ENCODE peak calls at places on chromosomes 7 and 10, in eight cellular contexts. L is T-helper 1 cell; X is CD8-positive, alpha-beta memory T cell; N is mammary epithelial cell; R is T-cell; K is GM12891; A is ACHN; D is colonic mucosa. F is an unnamed sample.

GRCh38 chr10:116472874-116473273 is 45.2 kb downstream of the PNLIPRP3 start:
- DNase-seq in K (no peak), R (no peak), L (no peak), A (no peak), X (no peak), N (peak; percentile 13), D (no peak), F (no peak)

GRCh38 chr10:25725917-25726716 is 207.9 kb upstream of the MYO3A start:
- DNase-seq in K (peak; percentile 20), A (peak; percentile 56), L (peak; percentile 22), N (peak; percentile 32), X (no peak), D (peak; percentile 36), R (no peak), F (peak; percentile 59)

GRCh38 chr10:129605986-129606518 is 139.0 kb downstream of the MGMT start:
- DNase-seq in A (no peak), N (no peak), K (no peak), X (no peak), L (no peak), D (no peak), R (no peak), F (peak; percentile 7)

GRCh38 chr10:103693070-103693811 is 162.1 kb downstream of the SH3PXD2A start:
- DNase-seq in X (peak; percentile 31), N (no peak), A (no peak), K (peak; percentile 60), R (peak; percentile 25), L (peak; percentile 33), D (peak; percentile 57), F (peak; percentile 43)

GRCh38 chr7:121372376-121373024 is 23.6 kb downstream of the FAM3C start:
- DNase-seq in K (no peak), L (peak; percentile 30), R (no peak), X (no peak), D (no peak), A (no peak), N (no peak), F (no peak)

GRCh38 chr7:7323352-7323751 is 141.0 kb downstream of the C1GALT1 start:
- DNase-seq in L (no peak), N (no peak), X (no peak), D (no peak), R (no peak), A (peak; percentile 70), K (no peak), F (no peak)

GRCh38 chr7:4745971-4746919 is 29.2 kb upstream of the AP5Z1 start:
- DNase-seq in X (peak; percentile 22), N (peak; percentile 72), L (peak; percentile 79), K (no peak), D (peak; percentile 67), R (no peak), A (peak; percentile 90), F (peak; percentile 47)

GRCh38 chr10:106493166-106493565 is 671.3 kb downstream of the SORCS1 start:
- DNase-seq in X (no peak), D (no peak), R (no peak), L (no peak), N (no peak), K (no peak), A (no peak), F (no peak)

GRCh38 chr7:76302299-76303056 is at the start of gene HSPB1:
- DNase-seq in A (peak; percentile 91), N (peak; percentile 95), X (peak; percentile 45), L (peak; percentile 55), K (peak; percentile 82), D (peak; percentile 96), R (peak; percentile 46), F (peak; percentile 98)

GRCh38 chr7:132755538-132756481 is 179.5 kb upstream of the PLXNA4 start:
- DNase-seq in A (no peak), D (no peak), L (no peak), K (no peak), N (peak; percentile 7), R (no peak), X (no peak), F (peak; percentile 54)

GRCh38 chr10:70410608-70411007 is 6.7 kb downstream of the EIF4EBP2 start:
- DNase-seq in K (no peak), L (no peak), R (no peak), N (no peak), A (no peak), D (no peak), X (no peak), F (no peak)

GRCh38 chr10:7826971-7827370 is 8.7 kb downstream of the TAF3 start:
- DNase-seq in N (peak; percentile 40), D (no peak), K (no peak), R (no peak), L (no peak), X (no peak), A (peak; percentile 67), F (peak; percentile 86)

GRCh38 chr10:126062132-126063032 is 166.0 kb downstream of the FANK1 start:
- DNase-seq in R (no peak), K (no peak), D (peak; percentile 69), X (no peak), L (no peak), A (peak; percentile 96), N (peak; percentile 97), F (peak; percentile 76)

GRCh38 chr7:142669074-142669654 is 80.1 kb upstream of the PRSS1 start:
- DNase-seq in K (no peak), D (no peak), R (no peak), L (peak; percentile 16), A (peak; percentile 49), N (peak; percentile 4), X (peak; percentile 20), F (no peak)

GRCh38 chr7:33399528-33400213 is 270.3 kb downstream of the BBS9 start:
- DNase-seq in A (no peak), R (no peak), X (no peak), K (no peak), N (no peak), D (no peak), L (no peak), F (no peak)

GRCh38 chr7:97971120-97971989 is 18.6 kb downstream of the OCM2 start:
- DNase-seq in R (no peak), X (no peak), A (peak; percentile 49), N (peak; percentile 33), L (peak; percentile 61), K (peak; percentile 5), D (peak; percentile 30), F (peak; percentile 19)

GRCh38 chr7:16811555-16811954 is 6.8 kb upstream of the AGR2 start:
- DNase-seq in K (no peak), A (no peak), X (no peak), D (no peak), L (no peak), N (peak; percentile 20), R (no peak), F (no peak)